ENCODE peak calls at places on chromosome 13, in seven cellular contexts. U is H9, H is neuronal stem cell, M is IMR-90, L is mesendoderm, E is trophoblast cell, Y is H1. Q is an unnamed sample.
A peak's percentile ranks its signal among the peaks of the same experiment; 100 is the strongest.

GRCh38 chr13:50915562-50915961 is 6.0 kb downstream of the RNASEH2B start:
- DNase-seq in U (no peak), H (no peak), M (no peak), L (peak; percentile 56), E (no peak), Y (no peak), Q (no peak)

GRCh38 chr13:44322928-44323327 is 50.7 kb upstream of the SERP2 start:
- DNase-seq in U (no peak), H (no peak), M (no peak), L (no peak), E (peak; percentile 43), Y (no peak), Q (no peak)

GRCh38 chr13:102440259-102440936 is 38.5 kb upstream of the FGF14 start:
- DNase-seq in U (no peak), H (no peak), M (no peak), L (no peak), E (no peak), Y (no peak), Q (no peak)

GRCh38 chr13:47188802-47189201 is 291.9 kb upstream of the HTR2A start:
- DNase-seq in U (no peak), H (no peak), M (peak; percentile 66), L (peak; percentile 48), E (peak; percentile 6), Y (no peak), Q (peak; percentile 39)

GRCh38 chr13:99892866-99893504 is 78.6 kb downstream of the ZIC5 start:
- DNase-seq in U (no peak), H (no peak), M (no peak), L (no peak), E (no peak), Y (no peak), Q (no peak)

GRCh38 chr13:45120967-45121366 is 657 bp downstream of the GTF2F2 start:
- DNase-seq in U (no peak), H (no peak), M (no peak), L (no peak), E (no peak), Y (no peak), Q (no peak)

GRCh38 chr13:112489199-112489598 is 98.8 kb downstream of the TUBGCP3 start:
- DNase-seq in U (no peak), H (no peak), M (no peak), L (no peak), E (no peak), Y (no peak), Q (no peak)

GRCh38 chr13:92413452-92413851 is 813.2 kb upstream of the GPC6 start:
- DNase-seq in U (no peak), H (no peak), M (no peak), L (peak; percentile 60), E (no peak), Y (no peak), Q (no peak)

GRCh38 chr13:107202371-107203023 is 634.6 kb upstream of the ARGLU1 start:
- DNase-seq in U (no peak), H (no peak), M (peak; percentile 61), L (no peak), E (no peak), Y (no peak), Q (peak; percentile 79)

GRCh38 chr13:113275387-113275786 is 21.7 kb upstream of the LAMP1 start:
- DNase-seq in U (peak; percentile 62), H (no peak), M (peak; percentile 75), L (peak; percentile 85), E (peak; percentile 32), Y (peak; percentile 59), Q (peak; percentile 75)

GRCh38 chr13:63501702-63502101 is 2086.1 kb upstream of the PCDH20 start:
- DNase-seq in U (no peak), H (no peak), M (peak; percentile 2), L (no peak), E (no peak), Y (no peak), Q (no peak)

GRCh38 chr13:112696001-112696868 is 6.4 kb downstream of the ATP11A start:
- DNase-seq in U (peak; percentile 25), H (no peak), M (no peak), L (no peak), E (no peak), Y (no peak), Q (no peak)

GRCh38 chr13:113955691-113956090 is 18.2 kb downstream of the C13orf46 start:
- DNase-seq in U (no peak), H (no peak), M (no peak), L (no peak), E (no peak), Y (no peak), Q (no peak)

GRCh38 chr13:94198666-94199065 is 280.8 kb downstream of the DCT start:
- DNase-seq in U (no peak), H (no peak), M (no peak), L (peak; percentile 30), E (no peak), Y (no peak), Q (no peak)

GRCh38 chr13:43303040-43303729 is 279.8 kb downstream of the DNAJC15 start:
- DNase-seq in U (peak; percentile 73), H (peak; percentile 42), M (peak; percentile 70), L (peak; percentile 81), E (peak; percentile 37), Y (peak; percentile 72), Q (peak; percentile 69)

GRCh38 chr13:101325423-101325822 is 90.9 kb downstream of the NALCN start:
- DNase-seq in U (no peak), H (peak; percentile 48), M (no peak), L (no peak), E (no peak), Y (no peak), Q (no peak)

GRCh38 chr13:59112375-59112774 is 1051.4 kb downstream of the DIAPH3 start:
- DNase-seq in U (no peak), H (no peak), M (peak; percentile 99), L (peak; percentile 11), E (peak; percentile 3), Y (no peak), Q (peak; percentile 97)

GRCh38 chr13:24022568-24022967 is 125.3 kb upstream of the C1QTNF9B start:
- DNase-seq in U (no peak), H (no peak), M (peak; percentile 50), L (no peak), E (no peak), Y (no peak), Q (no peak)

GRCh38 chr13:113546571-113547247 is 37.8 kb upstream of the TFDP1 start:
- DNase-seq in U (no peak), H (no peak), M (peak; percentile 28), L (no peak), E (no peak), Y (peak; percentile 45), Q (no peak)

GRCh38 chr13:112747256-112747655 is 57.4 kb downstream of the ATP11A start:
- DNase-seq in U (no peak), H (no peak), M (no peak), L (no peak), E (no peak), Y (no peak), Q (no peak)

GRCh38 chr13:48155850-48156249 is 60.9 kb upstream of the MED4 start:
- DNase-seq in U (no peak), H (no peak), M (peak; percentile 33), L (no peak), E (peak; percentile 62), Y (no peak), Q (peak; percentile 45)

GRCh38 chr13:50990050-50990449 is 80.5 kb downstream of the RNASEH2B start:
- DNase-seq in U (no peak), H (no peak), M (no peak), L (no peak), E (no peak), Y (no peak), Q (no peak)

GRCh38 chr13:93875527-93875926 is 604.0 kb downstream of the DCT start:
- DNase-seq in U (no peak), H (no peak), M (peak; percentile 82), L (no peak), E (no peak), Y (no peak), Q (no peak)

GRCh38 chr13:50203256-50204083 is 188.2 kb downstream of the KCNRG start:
- DNase-seq in U (no peak), H (no peak), M (no peak), L (no peak), E (peak; percentile 22), Y (no peak), Q (no peak)

GRCh38 chr13:70896136-70896535 is 787.9 kb upstream of the KLHL1 start:
- DNase-seq in U (no peak), H (no peak), M (no peak), L (no peak), E (no peak), Y (no peak), Q (no peak)

GRCh38 chr13:53545340-53545941 is 516.8 kb downstream of the OLFM4 start:
- DNase-seq in U (peak; percentile 71), H (no peak), M (no peak), L (peak; percentile 44), E (no peak), Y (peak; percentile 51), Q (no peak)
- H3K4me1 ChIP-seq in U (no peaks in the 10 kb centered on the region), H (no peaks in the 10 kb centered on the region), M (no peaks in the 10 kb centered on the region), L (no peaks in the 10 kb centered on the region), E (no peaks in the 10 kb centered on the region), Y (no peaks in the 10 kb centered on the region), Q (no peaks in the 10 kb centered on the region)

DNA sequence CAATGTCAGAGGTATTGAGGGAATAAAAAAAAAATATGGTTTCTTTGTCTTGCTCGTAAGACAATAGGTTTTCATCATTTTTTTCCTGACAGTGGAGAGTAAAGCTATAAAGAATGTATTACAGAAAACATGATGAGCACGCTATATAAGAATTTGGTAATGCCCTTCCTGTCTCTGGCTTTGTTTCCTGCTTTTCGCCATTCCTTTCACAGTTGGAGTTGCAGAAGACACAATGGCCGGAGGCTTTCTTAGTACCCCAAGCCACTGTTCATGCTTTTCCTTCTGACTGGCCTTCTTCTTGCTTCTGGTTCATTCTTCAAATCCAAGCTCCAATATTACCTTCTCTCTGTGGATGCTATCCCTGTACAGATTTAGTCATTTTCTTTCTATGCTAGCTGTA is 101.0 kb upstream of the DACH1 start:
- DNase-seq in U (peak; percentile 50), H (peak; percentile 32), M (no peak), L (peak; percentile 89), E (no peak), Y (no peak), Q (no peak)
- H3K23ac ChIP-seq in U (no peak overlapping the region), H (no peak overlapping the region), M (no peak overlapping the region), L (no peak overlapping the region), E (no peak overlapping the region), Y (no peak overlapping the region), Q (no peak overlapping the region)

GRCh38 chr13:29566206-29566605 is 29.3 kb downstream of the SLC7A1 start:
- DNase-seq in U (no peak), H (no peak), M (no peak), L (no peak), E (no peak), Y (no peak), Q (no peak)
- H3K4me1 ChIP-seq in U (peaks cover 31% of the 10 kb centered on the region), H (peaks cover 8% of the 10 kb centered on the region), M (peaks cover 10% of the 10 kb centered on the region), L (peaks cover 11% of the 10 kb centered on the region), E (peaks cover 17% of the 10 kb centered on the region), Y (peaks cover 7% of the 10 kb centered on the region), Q (peaks cover 14% of the 10 kb centered on the region)

GRCh38 chr13:22130254-22130653 is 459.4 kb downstream of the FGF9 start:
- DNase-seq in U (no peak), H (no peak), M (no peak), L (no peak), E (no peak), Y (no peak), Q (no peak)

GRCh38 chr13:22134261-22134660 is 463.4 kb downstream of the FGF9 start:
- DNase-seq in U (no peak), H (no peak), M (peak; percentile 68), L (no peak), E (no peak), Y (no peak), Q (no peak)

GRCh38 chr13:22137361-22138050 is 466.6 kb downstream of the FGF9 start:
- DNase-seq in U (no peak), H (no peak), M (no peak), L (no peak), E (no peak), Y (no peak), Q (no peak)

GRCh38 chr13:22138947-22139346 is 468.1 kb downstream of the FGF9 start:
- DNase-seq in U (no peak), H (no peak), M (no peak), L (no peak), E (no peak), Y (no peak), Q (no peak)

GRCh38 chr13:22135446-22135845 is 464.6 kb downstream of the FGF9 start:
- DNase-seq in U (no peak), H (no peak), M (no peak), L (peak; percentile 14), E (no peak), Y (no peak), Q (no peak)
- H3K23ac ChIP-seq in U (no peak overlapping the region), H (no peak overlapping the region), M (no peak overlapping the region), L (no peak overlapping the region), E (no peak overlapping the region), Y (no peak overlapping the region), Q (no peak overlapping the region)

Q was measured in mesenchymal stem cell.